ENCODE peak calls at places on chromosomes 3 and 15, in ten cellular contexts. I, Z, K, W, T, V, B, P, E and Q are unnamed samples.

GRCh38 chr3:96266395-96267187 is 547.8 kb upstream of the EPHA6 start:
- DNase-seq in W (no peak), I (no peak), Z (no peak), K (peak), B (no peak), E (no peak), T (no peak), P (no peak), V (no peak), Q (no peak)

GRCh38 chr3:159185443-159186050 is 383.7 kb downstream of the MFSD1 start:
- DNase-seq in I (no peak), Z (no peak), W (peak), B (no peak), K (no peak), V (peak), P (no peak), E (no peak), T (no peak), Q (no peak)

GRCh38 chr3:157614896-157615295 is 111.7 kb upstream of the VEPH1 start:
- DNase-seq in P (no peak), V (no peak), E (no peak), K (no peak), I (no peak), W (no peak), Z (no peak), B (no peak), T (no peak), Q (no peak)

GRCh38 chr3:15953841-15954240 is 156.1 kb upstream of the ANKRD28 start:
- DNase-seq in W (peak), B (no peak), V (no peak), E (no peak), K (peak), P (no peak), T (no peak), I (no peak), Z (no peak), Q (no peak)

GRCh38 chr3:54822206-54822605 is 105.7 kb downstream of the LRTM1 start:
- DNase-seq in T (no peak), V (no peak), B (peak), P (peak), I (peak), Z (no peak), E (no peak), K (no peak), W (no peak), Q (no peak)

GRCh38 chr3:150365132-150365604 is 42.9 kb upstream of the TSC22D2 start:
- DNase-seq in I (no peak), V (no peak), K (peak), E (no peak), W (no peak), P (no peak), T (no peak), Z (no peak), B (no peak), Q (no peak)

GRCh38 chr3:52483577-52484495 is 11.3 kb upstream of the STAB1 start:
- DNase-seq in B (no peak), T (no peak), P (peak), W (no peak), Z (no peak), K (no peak), I (peak), V (no peak), E (no peak), Q (no peak)

GRCh38 chr3:101466465-101467309 is 46.3 kb downstream of the SENP7 start:
- DNase-seq in E (no peak), B (no peak), W (no peak), T (peak), Z (peak), V (no peak), I (no peak), P (no peak), K (no peak), Q (no peak)

GRCh38 chr3:14477311-14477935 is 62.7 kb downstream of the GRIP2 start:
- DNase-seq in B (no peak), Z (no peak), T (peak), V (no peak), W (no peak), P (no peak), I (no peak), E (no peak), K (no peak), Q (no peak)

GRCh38 chr3:42547401-42547945 is 34.3 kb downstream of the SEC22C start:
- DNase-seq in T (peak), W (peak), Z (peak), B (peak), P (peak), K (peak), E (peak), I (peak), V (peak), Q (no peak)

GRCh38 chr3:123960791-123961507 is at the start of gene CCDC14:
- DNase-seq in T (peak), I (peak), E (peak), K (peak), V (peak), W (peak), P (peak), Z (peak), B (peak), Q (peak)

GRCh38 chr15:52112203-52112750 is 298 bp downstream of the BCL2L10 start:
- DNase-seq in I (no peak), B (no peak), V (peak), E (no peak), K (no peak), W (peak), Z (peak), P (peak), T (no peak), Q (no peak)

GRCh38 chr3:55554621-55555020 is 67.5 kb upstream of the WNT5A start:
- DNase-seq in V (no peak), K (no peak), E (no peak), I (no peak), P (no peak), T (no peak), Z (no peak), W (no peak), B (no peak), Q (no peak)

GRCh38 chr15:89489376-89489775 is 7.0 kb downstream of the RHCG start:
- DNase-seq in T (no peak), V (no peak), P (no peak), B (no peak), W (no peak), I (no peak), Z (no peak), K (no peak), E (no peak), Q (no peak)

GRCh38 chr15:40847225-40847961 is 3.5 kb downstream of the SPINT1 start:
- DNase-seq in K (peak), Z (no peak), I (no peak), E (no peak), T (peak), V (peak), W (peak), B (peak), P (peak), Q (no peak)

GRCh38 chr3:107411779-107412178 is 34.5 kb downstream of the CCDC54 start:
- DNase-seq in V (no peak), I (no peak), W (no peak), T (no peak), Z (no peak), B (no peak), K (no peak), E (no peak), P (no peak), Q (no peak)

GRCh38 chr3:32945136-32945535 is 6.3 kb upstream of the CCR4 start:
- DNase-seq in Z (no peak), W (no peak), I (no peak), K (peak), P (no peak), B (no peak), E (no peak), T (no peak), V (no peak), Q (no peak)

GRCh38 chr3:111998661-111999641 is at the start of gene TAGLN3:
- DNase-seq in Z (no peak), E (peak), T (peak), B (peak), W (no peak), P (no peak), V (peak), I (peak), K (no peak), Q (no peak)

GRCh38 chr15:48374472-48374871 is 43.2 kb downstream of the DUT start:
- DNase-seq in P (no peak), E (no peak), B (no peak), K (no peak), I (no peak), T (no peak), Z (no peak), V (no peak), W (no peak), Q (no peak)

GRCh38 chr15:82018201-82018600 is 27.6 kb downstream of the MEX3B start:
- DNase-seq in K (no peak), P (no peak), E (no peak), T (no peak), W (no peak), B (no peak), V (no peak), I (no peak), Z (no peak), Q (no peak)

GRCh38 chr3:101725192-101725889 is 927 bp downstream of the CEP97 start:
- DNase-seq in Z (peak), T (peak), K (no peak), P (no peak), W (no peak), E (peak), B (peak), V (no peak), I (peak), Q (no peak)

GRCh38 chr3:117393801-117394200 is 684.2 kb downstream of the TUSC7 start:
- DNase-seq in W (no peak), B (no peak), I (no peak), Z (no peak), P (no peak), V (no peak), K (no peak), T (no peak), E (no peak), Q (no peak)